ENCODE peak calls at places on chromosome 6, in six cellular contexts. B, A, J, R, X and P are unnamed samples.

GRCh38 chr6:31971279-31971992 is 502 bp downstream of the DXO start:
- DNase-seq in A (no peak), X (no peak), J (no peak), B (no peak), R (peak; percentile 54), P (no peak)

GRCh38 chr6:150616581-150616980 is 16.9 kb downstream of the PLEKHG1 start:
- DNase-seq in J (no peak), X (no peak), A (no peak), B (no peak), R (no peak), P (no peak)

GRCh38 chr6:120378582-120379220 is 955.6 kb downstream of the TBC1D32 start:
- DNase-seq in B (peak; percentile 4), R (no peak), J (no peak), X (no peak), A (no peak), P (no peak)

GRCh38 chr6:168050861-168051586 is 28.0 kb downstream of the FRMD1 start:
- DNase-seq in X (no peak), J (no peak), R (peak; percentile 13), A (no peak), B (no peak), P (no peak)

GRCh38 chr6:115360602-115361325 is 699.9 kb downstream of the FRK start:
- DNase-seq in B (no peak), A (no peak), R (peak; percentile 28), J (peak; percentile 78), X (no peak), P (no peak)

GRCh38 chr6:11618533-11618932 is 81.0 kb downstream of the TMEM170B start:
- DNase-seq in A (no peak), X (no peak), B (no peak), J (no peak), R (no peak), P (no peak)

GRCh38 chr6:2134559-2134958 is 110.8 kb downstream of the GMDS start:
- DNase-seq in X (no peak), B (no peak), J (no peak), A (no peak), R (no peak), P (no peak)

GRCh38 chr6:138920906-138921305 is 67.1 kb downstream of the REPS1 start:
- DNase-seq in B (no peak), A (no peak), J (no peak), X (no peak), R (no peak), P (no peak)

GRCh38 chr6:147131728-147132127 is 72.5 kb upstream of the STXBP5 start:
- DNase-seq in X (no peak), J (no peak), B (no peak), R (peak; percentile 8), A (no peak), P (no peak)

GRCh38 chr6:37433657-37434271 is 743 bp downstream of the CMTR1 start:
- DNase-seq in J (no peak), X (peak; percentile 54), A (peak; percentile 42), R (no peak), B (peak; percentile 27), P (no peak)

GRCh38 chr6:157151029-157151428 is 172.3 kb downstream of the TMEM242 start:
- DNase-seq in A (no peak), B (no peak), R (no peak), J (no peak), X (no peak), P (no peak)

GRCh38 chr6:141634269-141634668 is 498.5 kb upstream of the GJE1 start:
- DNase-seq in J (no peak), X (no peak), R (no peak), B (no peak), A (no peak), P (no peak)

GRCh38 chr6:43738877-43739641 is 31.0 kb upstream of the VEGFA start:
- DNase-seq in B (no peak), J (no peak), A (no peak), R (no peak), X (no peak), P (no peak)

GRCh38 chr6:149271348-149272340 is 45.9 kb upstream of the TAB2 start:
- DNase-seq in B (no peak), R (no peak), A (peak; percentile 21), J (no peak), X (peak; percentile 66), P (no peak)

GRCh38 chr6:80469977-80470376 is 363.5 kb downstream of the BCKDHB start:
- DNase-seq in J (no peak), R (no peak), A (no peak), B (no peak), X (no peak), P (no peak)

GRCh38 chr6:5398530-5398929 is 137.2 kb downstream of the FARS2 start:
- DNase-seq in R (peak; percentile 1), J (peak; percentile 73), A (peak; percentile 37), B (peak; percentile 44), X (peak; percentile 43), P (no peak)

GRCh38 chr6:149925974-149926777 is 3.3 kb upstream of the RAET1G start:
- DNase-seq in B (peak; percentile 84), J (peak; percentile 14), X (peak; percentile 65), A (peak; percentile 67), R (peak; percentile 50), P (peak; percentile 58)

GRCh38 chr6:31497595-31498476 is at the start of gene MICB:
- DNase-seq in A (peak; percentile 83), X (peak; percentile 83), R (no peak), J (no peak), B (peak; percentile 82), P (peak; percentile 85)

GRCh38 chr6:66396549-66396948 is 689.5 kb upstream of the EYS start:
- DNase-seq in X (no peak), R (no peak), B (no peak), A (no peak), J (peak; percentile 4), P (no peak)

GRCh38 chr6:159151266-159151855 is 17.8 kb upstream of the FNDC1 start:
- DNase-seq in J (peak; percentile 21), B (peak; percentile 76), A (peak; percentile 30), R (peak; percentile 22), X (peak; percentile 24), P (no peak)

GRCh38 chr6:147738516-147739187 is 230.2 kb downstream of the SAMD5 start:
- DNase-seq in X (no peak), A (no peak), J (no peak), R (no peak), B (no peak), P (no peak)

GRCh38 chr6:122567034-122567433 is 43.2 kb upstream of the PKIB start:
- DNase-seq in X (no peak), B (no peak), A (no peak), R (no peak), J (no peak), P (no peak)

GRCh38 chr6:123829302-123829953 is 25.8 kb downstream of the NKAIN2 start:
- DNase-seq in X (no peak), R (no peak), A (no peak), J (no peak), B (peak; percentile 6), P (no peak)

GRCh38 chr6:146620655-146621054 is 21.9 kb downstream of the ADGB start:
- DNase-seq in R (no peak), X (no peak), A (no peak), B (no peak), J (no peak), P (no peak)

GRCh38 chr6:2940010-2940850 is 31.1 kb downstream of the SERPINB6 start:
- DNase-seq in J (no peak), R (no peak), B (no peak), X (peak; percentile 88), A (peak; percentile 76), P (peak; percentile 65)

GRCh38 chr6:157798851-157799250 is 24.2 kb upstream of the SNX9 start:
- DNase-seq in B (no peak), R (no peak), A (no peak), J (no peak), X (no peak), P (no peak)

GRCh38 chr6:116387374-116387773 is 16.6 kb downstream of the DSE start:
- DNase-seq in A (no peak), X (no peak), R (no peak), B (no peak), J (no peak), P (no peak)

GRCh38 chr6:29708432-29709177 is 14.6 kb upstream of the HLA-F start:
- DNase-seq in A (peak; percentile 92), B (no peak), R (no peak), J (no peak), X (peak; percentile 97), P (peak; percentile 72)